ENCODE peak calls at places on chromosomes 6 and 20, in seven cellular contexts. W, V, X, E, P, H and F are unnamed samples.
A peak's percentile ranks its signal among the peaks of the same experiment; 100 is the strongest.

GRCh38 chr6:83430606-83431544 is at the start of gene ME1:
- DNase-seq in W (peak; percentile 84), V (peak; percentile 86), X (peak; percentile 88), E (peak; percentile 83), P (peak; percentile 86), H (peak; percentile 53), F (peak; percentile 62)

GRCh38 chr20:37980876-37981275 is 52.4 kb downstream of the TTI1 start:
- DNase-seq in W (no peak), V (peak; percentile 25), X (no peak), E (no peak), P (no peak), H (no peak), F (no peak)

GRCh38 chr6:16251706-16252105 is 13.3 kb downstream of the GMPR start:
- DNase-seq in W (no peak), V (no peak), X (no peak), E (no peak), P (no peak), H (no peak), F (no peak)

GRCh38 chr6:83442752-83443151 is 11.9 kb upstream of the ME1 start:
- DNase-seq in W (peak; percentile 46), V (peak; percentile 30), X (no peak), E (no peak), P (peak; percentile 34), H (no peak), F (no peak)

GRCh38 chr6:2725999-2726567 is 24.6 kb downstream of the MYLK4 start:
- DNase-seq in W (peak; percentile 69), V (no peak), X (no peak), E (no peak), P (peak; percentile 78), H (no peak), F (no peak)

GRCh38 chr20:59032713-59033059 is 551 bp upstream of the ATP5F1E start:
- DNase-seq in W (peak; percentile 76), V (no peak), X (peak; percentile 66), E (peak; percentile 20), P (peak; percentile 27), H (no peak), F (no peak)

GRCh38 chr6:167661456-167662103 is 165.1 kb upstream of the AFDN start:
- DNase-seq in W (no peak), V (no peak), X (no peak), E (peak; percentile 47), P (no peak), H (no peak), F (no peak)

GRCh38 chr6:11738681-11739375 is 39.8 kb downstream of the ADTRP start:
- DNase-seq in W (no peak), V (peak; percentile 26), X (no peak), E (no peak), P (no peak), H (no peak), F (no peak)

GRCh38 chr20:50120935-50121693 is 8.2 kb upstream of the UBE2V1 start:
- DNase-seq in W (peak; percentile 78), V (peak; percentile 70), X (peak; percentile 87), E (peak; percentile 82), P (peak; percentile 65), H (peak; percentile 24), F (peak; percentile 51)

GRCh38 chr6:23705691-23706090 is 420.3 kb upstream of the NRSN1 start:
- DNase-seq in W (no peak), V (peak; percentile 15), X (no peak), E (no peak), P (no peak), H (no peak), F (no peak)

GRCh38 chr20:38723069-38723981 is 961 bp upstream of the SLC32A1 start:
- DNase-seq in W (peak; percentile 32), V (peak; percentile 57), X (no peak), E (no peak), P (no peak), H (no peak), F (peak; percentile 38)

GRCh38 chr6:150252714-150253444 is 110.0 kb downstream of the PPP1R14C start:
- DNase-seq in W (peak; percentile 60), V (no peak), X (peak; percentile 42), E (no peak), P (peak; percentile 26), H (no peak), F (no peak)

GRCh38 chr6:131917318-131917717 is 33.9 kb downstream of the CCN2 start:
- DNase-seq in W (peak; percentile 11), V (no peak), X (no peak), E (no peak), P (no peak), H (no peak), F (no peak)

GRCh38 chr20:45407783-45408645 is at the start of gene DBNDD2:
- DNase-seq in W (no peak), V (no peak), X (no peak), E (no peak), P (no peak), H (peak; percentile 63), F (peak; percentile 82)

GRCh38 chr20:6636209-6637159 is 131.0 kb upstream of the BMP2 start:
- DNase-seq in W (peak; percentile 80), V (peak; percentile 54), X (peak; percentile 82), E (peak; percentile 46), P (peak; percentile 69), H (no peak), F (no peak)

GRCh38 chr6:18293192-18293904 is 29.0 kb upstream of the DEK start:
- DNase-seq in W (peak; percentile 48), V (no peak), X (peak; percentile 21), E (no peak), P (peak; percentile 23), H (no peak), F (no peak)

GRCh38 chr20:48648482-48649051 is 179.2 kb downstream of the PREX1 start:
- DNase-seq in W (no peak), V (no peak), X (peak; percentile 13), E (no peak), P (no peak), H (no peak), F (no peak)

GRCh38 chr20:309306-309840 is 12.0 kb downstream of the ZCCHC3 start:
- DNase-seq in W (peak; percentile 57), V (no peak), X (no peak), E (no peak), P (peak; percentile 29), H (no peak), F (no peak)
- H3K27ac ChIP-seq in W (peak overlapping the region; percentile 96), V (peak overlapping the region; percentile 69), X (no peak overlapping the region), E (peak overlapping the region; percentile 62), P (peak overlapping the region; percentile 82), H (peak overlapping the region; percentile 99), F (peak overlapping the region; percentile 99)

GRCh38 chr6:53440331-53440730 is 91.6 kb upstream of the ELOVL5 start:
- DNase-seq in W (peak; percentile 28), V (no peak), X (peak; percentile 20), E (no peak), P (no peak), H (no peak), F (no peak)
- H3K27ac ChIP-seq in W (peak overlapping the region; percentile 75), V (no peak overlapping the region), X (no peak overlapping the region), E (peak overlapping the region; percentile 45), P (no peak overlapping the region), H (peak overlapping the region; percentile 81), F (peak overlapping the region; percentile 87)

GRCh38 chr20:57548177-57549058 is 12.5 kb upstream of the PCK1 start:
- DNase-seq in W (no peak), V (no peak), X (peak; percentile 75), E (peak; percentile 47), P (no peak), H (no peak), F (no peak)

GRCh38 chr20:57543754-57544153 is 17.2 kb upstream of the PCK1 start:
- DNase-seq in W (no peak), V (no peak), X (peak; percentile 54), E (no peak), P (no peak), H (no peak), F (no peak)

GRCh38 chr20:57547250-57547649 is 13.7 kb upstream of the PCK1 start:
- DNase-seq in W (peak; percentile 12), V (no peak), X (peak; percentile 89), E (no peak), P (peak; percentile 13), H (no peak), F (no peak)

GRCh38 chr20:57545927-57546662 is 14.8 kb upstream of the PCK1 start:
- DNase-seq in W (no peak), V (no peak), X (no peak), E (no peak), P (no peak), H (no peak), F (no peak)

DNA sequence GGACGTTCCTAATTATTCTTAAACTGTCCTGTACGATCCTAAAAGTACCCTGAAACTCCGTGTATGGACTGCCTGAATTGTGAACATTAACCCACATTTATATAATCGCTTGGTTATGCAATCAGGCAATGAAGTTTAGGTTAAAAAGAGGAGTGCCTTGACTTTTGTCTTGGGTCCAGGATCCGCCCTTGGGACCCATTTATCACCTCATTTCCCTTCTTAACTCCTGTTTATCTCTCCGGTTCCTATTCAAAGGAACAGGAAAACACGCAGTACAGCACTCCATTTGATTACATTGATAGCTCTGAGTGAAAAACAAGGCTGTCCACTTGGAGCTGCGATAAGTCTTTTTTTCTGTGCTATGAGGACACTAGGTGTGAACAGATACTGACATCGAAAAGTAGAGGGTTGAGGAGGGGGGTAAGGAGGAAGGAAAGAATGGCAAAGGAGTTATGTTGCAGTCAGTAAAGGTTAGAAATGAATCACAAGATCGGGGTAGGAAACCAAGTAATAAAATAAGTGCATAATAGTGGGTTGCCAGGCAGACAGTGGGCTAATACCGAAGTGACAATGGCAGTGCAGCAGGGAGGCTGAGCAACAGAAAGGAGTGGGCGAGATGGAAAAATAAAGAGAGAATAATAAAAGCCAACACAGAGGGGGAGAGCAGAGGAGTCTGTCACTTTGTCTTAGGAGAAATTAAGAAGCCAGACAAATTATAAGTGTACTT is 15.9 kb upstream of the PCK1 start:
- DNase-seq in W (no peak), V (no peak), X (no peak), E (no peak), P (no peak), H (no peak), F (no peak)
- H3K27ac ChIP-seq in W (no peak overlapping the region), V (no peak overlapping the region), X (no peak overlapping the region), E (no peak overlapping the region), P (no peak overlapping the region), H (no peak overlapping the region), F (no peak overlapping the region)

GRCh38 chr6:152173957-152174356 is 366.5 kb downstream of the ESR1 start:
- DNase-seq in W (no peak), V (no peak), X (peak; percentile 87), E (no peak), P (no peak), H (no peak), F (no peak)
- H3K27ac ChIP-seq in W (no peak overlapping the region), V (no peak overlapping the region), X (peak overlapping the region; percentile 64), E (no peak overlapping the region), P (no peak overlapping the region), H (no peak overlapping the region), F (no peak overlapping the region)

GRCh38 chr20:10511507-10512231 is 76.6 kb downstream of the SLX4IP start:
- DNase-seq in W (peak; percentile 97), V (peak; percentile 45), X (peak; percentile 98), E (peak; percentile 82), P (peak; percentile 99), H (peak; percentile 37), F (no peak)
- H3K27ac ChIP-seq in W (peak overlapping the region; percentile 84), V (no peak overlapping the region), X (peak overlapping the region; percentile 76), E (peak overlapping the region; percentile 56), P (peak overlapping the region; percentile 95), H (peak overlapping the region; percentile 22), F (peak overlapping the region; percentile 48)

GRCh38 chr20:47502801-47503239 is 1.1 kb downstream of the NCOA3 start:
- DNase-seq in W (peak; percentile 76), V (peak; percentile 34), X (peak; percentile 63), E (no peak), P (peak; percentile 62), H (no peak), F (no peak)
- H3K27ac ChIP-seq in W (peak overlapping the region; percentile 76), V (no peak overlapping the region), X (peak overlapping the region; percentile 4), E (peak overlapping the region; percentile 86), P (peak overlapping the region; percentile 85), H (peak overlapping the region; percentile 83), F (no peak overlapping the region)